ENCODE peak calls at places on chromosomes 13 and 19, in five cellular contexts. C is AG04449, G is epithelial cell of proximal tubule, Z is brain microvascular endothelial cell, H is right atrium auricular region. T is an unnamed sample.

GRCh38 chr13:113209336-113209879 is at the start of gene CUL4A:
- DNase-seq in C (no peak), G (no peak), Z (peak), H (peak), T (no peak)

GRCh38 chr19:6392219-6393073 is 518 bp downstream of the GTF2F1 start:
- DNase-seq in C (no peak), G (no peak), Z (no peak), H (no peak), T (no peak)

GRCh38 chr19:43596842-43597461 is 557 bp downstream of the ZNF576 start:
- DNase-seq in C (no peak), G (no peak), Z (no peak), H (no peak), T (no peak)

GRCh38 chr19:29842471-29843179 is 30.8 kb downstream of the CCNE1 start:
- DNase-seq in C (no peak), G (no peak), Z (no peak), H (no peak), T (no peak)

GRCh38 chr13:42215578-42216421 is 56.2 kb upstream of the AKAP11 start:
- DNase-seq in C (no peak), G (no peak), Z (peak), H (no peak), T (peak)

GRCh38 chr13:30334663-30335386 is 27.5 kb upstream of the KATNAL1 start:
- DNase-seq in C (no peak), G (no peak), Z (no peak), H (no peak), T (no peak)

GRCh38 chr19:3324405-3324856 is 42.0 kb upstream of the NFIC start:
- DNase-seq in C (no peak), G (no peak), Z (peak), H (no peak), T (no peak)

GRCh38 chr13:114106526-114106925 is 25.9 kb downstream of the RASA3 start:
- DNase-seq in C (no peak), G (no peak), Z (no peak), H (no peak), T (no peak)

GRCh38 chr13:106423530-106423929 is 111.9 kb downstream of the EFNB2 start:
- DNase-seq in C (no peak), G (no peak), Z (no peak), H (no peak), T (no peak)

GRCh38 chr19:44005968-44006367 is 3.2 kb downstream of the ZNF230 start:
- DNase-seq in C (no peak), G (no peak), Z (no peak), H (no peak), T (no peak)

GRCh38 chr13:73961181-73961580 is 173.0 kb downstream of the KLF12 start:
- DNase-seq in C (no peak), G (no peak), Z (no peak), H (no peak), T (no peak)

GRCh38 chr13:58254961-58255360 is 623.4 kb downstream of the PCDH17 start:
- DNase-seq in C (no peak), G (no peak), Z (no peak), H (no peak), T (no peak)

GRCh38 chr13:59230484-59231264 is 933.1 kb downstream of the DIAPH3 start:
- DNase-seq in C (no peak), G (no peak), Z (no peak), H (no peak), T (no peak)

GRCh38 chr13:98706446-98707110 is 45.9 kb downstream of the SLC15A1 start:
- DNase-seq in C (no peak), G (peak), Z (peak), H (no peak), T (no peak)

GRCh38 chr19:49222528-49222927 is 64.9 kb downstream of the TRPM4 start:
- DNase-seq in C (no peak), G (no peak), Z (no peak), H (no peak), T (no peak)

GRCh38 chr13:52085416-52085815 is 43.5 kb downstream of the NEK5 start:
- DNase-seq in C (peak), G (no peak), Z (peak), H (no peak), T (no peak)

GRCh38 chr13:51590231-51590630 is 6.0 kb downstream of the WDFY2 start:
- DNase-seq in C (no peak), G (no peak), Z (no peak), H (no peak), T (no peak)

GRCh38 chr19:54133312-54133956 is 4.1 kb upstream of the CNOT3 start:
- DNase-seq in C (peak), G (no peak), Z (no peak), H (no peak), T (peak)

GRCh38 chr13:71240906-71241305 is 626.1 kb downstream of the DACH1 start:
- DNase-seq in C (no peak), G (no peak), Z (peak), H (no peak), T (no peak)

GRCh38 chr13:63299995-63300394 is 1884.3 kb upstream of the PCDH20 start:
- DNase-seq in C (no peak), G (no peak), Z (no peak), H (no peak), T (no peak)

GRCh38 chr13:51681037-51681678 is 96.9 kb downstream of the WDFY2 start:
- DNase-seq in C (no peak), G (no peak), Z (peak), H (no peak), T (peak)

GRCh38 chr19:2123682-2124387 is 27.1 kb downstream of the IZUMO4 start:
- DNase-seq in C (no peak), G (no peak), Z (no peak), H (no peak), T (no peak)

GRCh38 chr13:60019119-60019993 is 144.4 kb downstream of the DIAPH3 start:
- DNase-seq in C (no peak), G (peak), Z (no peak), H (no peak), T (no peak)

GRCh38 chr19:6833166-6833790 is 54.1 kb upstream of the ADGRE1 start:
- DNase-seq in C (no peak), G (no peak), Z (no peak), H (no peak), T (no peak)

GRCh38 chr19:5103061-5103701 is 134.3 kb downstream of the KDM4B start:
- DNase-seq in C (no peak), G (no peak), Z (no peak), H (peak), T (no peak)

GRCh38 chr13:72469932-72470331 is 257.5 kb downstream of the MZT1 start:
- DNase-seq in C (no peak), G (no peak), Z (no peak), H (no peak), T (no peak)

GRCh38 chr19:28020631-28021315 is 1192.2 kb downstream of the UQCRFS1 start:
- DNase-seq in C (no peak), G (no peak), Z (no peak), H (no peak), T (no peak)

GRCh38 chr19:10478903-10479384 is 24.2 kb downstream of the KEAP1 start:
- DNase-seq in C (no peak), G (no peak), Z (peak), H (peak), T (peak)

GRCh38 chr19:30649934-30650614 is 277.9 kb downstream of the ZNF536 start:
- DNase-seq in C (peak), G (no peak), Z (peak), H (no peak), T (peak)

GRCh38 chr13:96003304-96003703 is 49.9 kb downstream of the UGGT2 start:
- DNase-seq in C (no peak), G (no peak), Z (no peak), H (no peak), T (no peak)
- TF ChIP-seq CTCF in C (no peak), G (peak), Z (peak), H (no peak), T (no peak)

GRCh38 chr19:52535831-52536800 is 8.6 kb downstream of the ZNF808 start:
- DNase-seq in C (no peak), G (no peak), Z (peak), H (peak), T (peak)
- TF ChIP-seq CTCF in C (peak), G (no peak), Z (peak), H (no peak), T (no peak)

GRCh38 chr19:50711805-50712204 is 7.8 kb downstream of the SHANK1 start:
- DNase-seq in C (no peak), G (no peak), Z (no peak), H (no peak), T (no peak)

GRCh38 chr19:50708179-50708879 is 11.3 kb downstream of the SHANK1 start:
- DNase-seq in C (no peak), G (no peak), Z (no peak), H (no peak), T (no peak)

GRCh38 chr19:50710612-50711011 is 9.0 kb downstream of the SHANK1 start:
- DNase-seq in C (no peak), G (no peak), Z (no peak), H (no peak), T (no peak)

GRCh38 chr19:50711196-50711595 is 8.4 kb downstream of the SHANK1 start:
- DNase-seq in C (no peak), G (no peak), Z (no peak), H (no peak), T (no peak)

DNA sequence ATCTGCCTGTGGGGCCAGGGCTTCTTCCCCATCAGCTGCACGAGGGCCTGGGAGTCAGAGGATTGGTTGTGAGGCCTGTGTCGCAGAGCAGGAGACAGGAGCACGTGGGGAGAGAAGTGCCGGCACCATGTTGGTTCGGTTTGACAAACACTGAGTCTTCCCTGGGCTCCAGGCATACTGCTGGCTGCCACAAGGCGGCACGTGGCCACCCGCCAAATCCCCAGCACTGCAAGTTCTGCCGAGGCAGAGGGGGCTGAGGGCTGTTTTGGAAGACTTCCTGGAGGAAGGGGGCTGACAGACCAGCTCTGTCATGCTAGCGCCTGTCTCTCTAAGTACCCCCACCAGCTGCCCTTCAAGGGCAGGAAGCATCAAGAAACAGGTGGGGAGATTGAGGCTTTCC is 9.5 kb downstream of the SHANK1 start:
- DNase-seq in C (no peak), G (no peak), Z (no peak), H (no peak), T (no peak)
- TF ChIP-seq CTCF in C (peak), G (no peak), Z (peak), H (no peak), T (no peak)

GRCh38 chr13:45194081-45194939 is 6.5 kb downstream of the KCTD4 start:
- DNase-seq in C (no peak), G (peak), Z (peak), H (peak), T (peak)
- TF ChIP-seq CTCF in C (no peak), G (peak), Z (peak), H (no peak), T (peak)

GRCh38 chr19:18286973-18287635 is 5.7 kb upstream of the JUND start:
- DNase-seq in C (no peak), G (no peak), Z (no peak), H (no peak), T (no peak)

GRCh38 chr19:18291019-18291524 is 9.7 kb upstream of the JUND start:
- DNase-seq in C (no peak), G (no peak), Z (no peak), H (no peak), T (no peak)

GRCh38 chr19:18289471-18290066 is 8.1 kb upstream of the JUND start:
- DNase-seq in C (no peak), G (no peak), Z (no peak), H (no peak), T (no peak)

GRCh38 chr19:18290250-18291018 is 9.0 kb upstream of the JUND start:
- DNase-seq in C (no peak), G (no peak), Z (peak), H (no peak), T (no peak)

GRCh38 chr19:18287836-18288772 is 6.7 kb upstream of the JUND start:
- DNase-seq in C (no peak), G (no peak), Z (no peak), H (no peak), T (no peak)
- TF ChIP-seq CTCF in C (no peak), G (no peak), Z (peak), H (no peak), T (no peak)

GRCh38 chr13:75217949-75218348 is 264.0 kb downstream of the TBC1D4 start:
- DNase-seq in C (peak), G (peak), Z (peak), H (no peak), T (peak)
- TF ChIP-seq CTCF in C (peak), G (peak), Z (peak), H (no peak), T (peak)

GRCh38 chr19:18939922-18940775 is 868 bp downstream of the HOMER3 start:
- DNase-seq in C (no peak), G (no peak), Z (no peak), H (peak), T (no peak)
- TF ChIP-seq CTCF in C (no peak), G (no peak), Z (peak), H (no peak), T (no peak)

DNA sequence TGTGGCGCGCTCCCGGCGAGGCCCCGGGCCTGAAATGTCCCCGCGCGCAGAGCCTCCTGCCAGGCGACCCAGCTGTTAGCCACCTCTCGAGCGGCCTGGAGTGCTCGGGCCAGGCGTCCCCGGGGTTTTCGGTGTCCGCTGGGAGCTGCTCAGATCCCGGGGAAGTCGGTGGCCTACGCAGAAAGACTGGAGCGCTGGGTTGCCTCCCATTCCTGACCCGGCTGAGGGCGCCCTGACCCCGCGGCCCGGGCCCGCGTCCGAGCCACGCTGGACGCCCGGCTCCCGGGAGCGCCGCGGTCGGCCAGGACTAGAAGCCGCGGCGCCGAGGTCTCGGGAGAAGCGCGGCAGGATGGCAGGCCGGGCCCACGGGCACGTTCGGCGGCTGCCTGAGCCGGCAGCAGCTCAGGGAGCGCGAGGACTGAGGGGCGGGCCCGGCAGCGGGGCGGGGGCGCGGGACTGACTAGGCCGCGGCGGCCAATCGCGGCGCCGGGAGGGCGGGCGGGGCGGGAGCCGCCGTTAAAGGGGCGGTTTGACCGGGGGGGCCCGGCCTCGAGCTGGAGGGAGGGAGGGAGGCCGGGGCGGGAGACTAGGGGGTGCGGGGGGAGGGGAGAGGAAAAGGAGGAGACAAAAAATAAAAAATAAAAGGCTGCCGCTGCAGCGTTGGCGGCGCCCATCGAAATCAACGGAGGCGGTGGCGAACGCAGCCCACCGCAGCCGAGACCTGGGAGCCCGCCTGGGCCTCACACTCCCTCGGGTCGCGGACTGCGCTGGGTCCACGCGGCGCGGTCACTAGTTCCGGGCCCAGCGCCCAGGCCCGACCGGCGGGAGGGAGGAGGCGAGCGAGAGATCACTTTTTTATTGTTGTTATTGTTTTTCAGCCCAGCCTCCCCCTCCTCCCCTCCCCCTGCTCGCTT is 1.1 kb upstream of the ZIC2 start:
- DNase-seq in C (no peak), G (no peak), Z (peak), H (peak), T (peak)
- TF ChIP-seq CTCF in C (no peak), G (no peak), Z (no peak), H (no peak), T (no peak)

GRCh38 chr13:27794075-27794691 is 1.9 kb downstream of the GSX1 start:
- DNase-seq in C (no peak), G (no peak), Z (no peak), H (no peak), T (no peak)
- TF ChIP-seq CTCF in C (no peak), G (no peak), Z (no peak), H (no peak), T (no peak)

GRCh38 chr13:53778937-53779336 is 750.3 kb downstream of the OLFM4 start:
- DNase-seq in C (no peak), G (no peak), Z (no peak), H (no peak), T (no peak)

GRCh38 chr13:53782400-53783030 is 753.9 kb downstream of the OLFM4 start:
- DNase-seq in C (no peak), G (peak), Z (peak), H (no peak), T (no peak)

GRCh38 chr13:53784331-53784730 is 755.7 kb downstream of the OLFM4 start:
- DNase-seq in C (no peak), G (no peak), Z (no peak), H (no peak), T (no peak)

GRCh38 chr13:53781941-53782340 is 753.3 kb downstream of the OLFM4 start:
- DNase-seq in C (no peak), G (no peak), Z (no peak), H (no peak), T (no peak)

DNA sequence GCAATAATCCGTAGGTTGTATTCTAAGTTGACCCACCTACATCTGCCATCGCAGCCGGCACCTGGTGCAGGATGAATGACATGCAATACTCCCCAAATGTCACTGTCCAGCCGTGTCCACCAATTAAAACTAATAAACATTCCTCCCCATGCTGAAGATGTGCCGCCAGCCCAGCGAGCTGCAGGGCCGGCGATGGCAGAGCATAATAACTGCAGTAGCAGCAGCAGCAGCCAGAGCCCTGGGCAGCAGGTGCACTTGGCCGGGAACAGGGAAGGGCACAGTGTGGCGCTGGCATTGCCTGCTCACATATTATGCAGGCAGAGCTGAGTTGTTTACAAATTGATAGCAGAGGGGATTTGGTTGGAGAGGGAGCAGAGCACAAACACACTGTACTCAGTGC is 754.9 kb downstream of the OLFM4 start:
- DNase-seq in C (no peak), G (no peak), Z (no peak), H (no peak), T (no peak)
- TF ChIP-seq CTCF in C (no peak), G (no peak), Z (no peak), H (no peak), T (no peak)